ENCODE peak calls at places on chromosome 12, in eight cellular contexts. S, Q, G, X, D, T, W and R are unnamed samples.

GRCh38 chr12:120862664-120863063 is 41.5 kb downstream of the SPPL3 start:
- DNase-seq in S (no peak), Q (no peak), G (no peak), X (no peak), D (no peak), T (no peak), W (no peak), R (no peak)

GRCh38 chr12:4214912-4215861 is 58.4 kb upstream of the CCND2 start:
- DNase-seq in S (no peak), Q (no peak), G (no peak), X (peak), D (peak), T (no peak), W (peak), R (peak)

GRCh38 chr12:5441497-5442236 is 9.8 kb downstream of the NTF3 start:
- DNase-seq in S (peak), Q (peak), G (no peak), X (no peak), D (no peak), T (no peak), W (no peak), R (no peak)

GRCh38 chr12:17204289-17205054 is 598.5 kb upstream of the LMO3 start:
- DNase-seq in S (no peak), Q (no peak), G (no peak), X (no peak), D (no peak), T (no peak), W (no peak), R (no peak)

GRCh38 chr12:67981236-67982164 is 7.7 kb upstream of the IFNG-AS1 start:
- DNase-seq in S (peak), Q (peak), G (peak), X (no peak), D (no peak), T (no peak), W (no peak), R (no peak)

GRCh38 chr12:43551971-43552559 is at the start of gene ADAMTS20:
- DNase-seq in S (no peak), Q (no peak), G (peak), X (no peak), D (no peak), T (no peak), W (no peak), R (no peak)

GRCh38 chr12:68773582-68773981 is 27.6 kb downstream of the SLC35E3 start:
- DNase-seq in S (no peak), Q (no peak), G (no peak), X (no peak), D (no peak), T (no peak), W (no peak), R (no peak)

GRCh38 chr12:132622437-132623071 is 4.0 kb downstream of the P2RX2 start:
- DNase-seq in S (peak), Q (peak), G (no peak), X (no peak), D (no peak), T (no peak), W (no peak), R (no peak)

GRCh38 chr12:53208877-53209463 is 1.9 kb upstream of the ITGB7 start:
- DNase-seq in S (no peak), Q (no peak), G (no peak), X (no peak), D (peak), T (no peak), W (no peak), R (no peak)

GRCh38 chr12:118098911-118099671 is 4.7 kb downstream of the VSIG10 start:
- DNase-seq in S (no peak), Q (no peak), G (peak), X (no peak), D (no peak), T (no peak), W (no peak), R (no peak)

GRCh38 chr12:10672231-10672868 is 1.5 kb downstream of the STYK1 start:
- DNase-seq in S (no peak), Q (no peak), G (no peak), X (no peak), D (no peak), T (no peak), W (no peak), R (no peak)

GRCh38 chr12:88577537-88577936 is 2.7 kb downstream of the KITLG start:
- DNase-seq in S (no peak), Q (peak), G (no peak), X (no peak), D (no peak), T (no peak), W (no peak), R (no peak)

GRCh38 chr12:125794401-125794800 is 729.2 kb downstream of the AACS start:
- DNase-seq in S (no peak), Q (no peak), G (no peak), X (no peak), D (no peak), T (no peak), W (no peak), R (no peak)

GRCh38 chr12:46332260-46332659 is 40.3 kb downstream of the SLC38A2 start:
- DNase-seq in S (peak), Q (no peak), G (no peak), X (no peak), D (no peak), T (no peak), W (no peak), R (no peak)

GRCh38 chr12:121611306-121611705 is 15.0 kb upstream of the ORAI1 start:
- DNase-seq in S (no peak), Q (no peak), G (no peak), X (no peak), D (no peak), T (no peak), W (peak), R (no peak)

GRCh38 chr12:2323538-2324261 is 270.9 kb downstream of the CACNA1C start:
- DNase-seq in S (no peak), Q (no peak), G (no peak), X (no peak), D (no peak), T (no peak), W (no peak), R (no peak)